ENCODE peak calls at places on chromosomes 6 and 20, in five cellular contexts. U, Z, B, V and I are unnamed samples.

GRCh38 chr6:5205877-5206840 is 54.6 kb downstream of the LYRM4 start:
- DNase-seq in B (peak), U (no peak), V (no peak), Z (no peak), I (no peak)

GRCh38 chr6:160995271-160995670 is 3.7 kb downstream of the MAP3K4 start:
- DNase-seq in Z (no peak), V (no peak), U (no peak), B (no peak), I (no peak)

GRCh38 chr20:36093025-36093803 is 61.3 kb upstream of the EPB41L1 start:
- DNase-seq in B (peak), U (no peak), V (no peak), Z (no peak), I (no peak)

GRCh38 chr6:29813066-29813465 is 14.6 kb upstream of the HLA-G start:
- DNase-seq in V (no peak), Z (no peak), U (no peak), B (no peak), I (no peak)

GRCh38 chr20:13865825-13866351 is 81.1 kb downstream of the NDUFAF5 start:
- DNase-seq in B (no peak), Z (no peak), V (no peak), U (no peak), I (peak)

GRCh38 chr6:63347599-63347998 is 27.8 kb upstream of the LGSN start:
- DNase-seq in B (peak), V (no peak), Z (no peak), U (no peak), I (peak)

GRCh38 chr20:8152183-8152582 is 20.1 kb downstream of the PLCB1 start:
- DNase-seq in V (no peak), B (peak), U (no peak), Z (no peak), I (no peak)

GRCh38 chr6:159469449-159469848 is 223.6 kb downstream of the SOD2 start:
- DNase-seq in Z (no peak), U (no peak), B (no peak), V (no peak), I (no peak)

GRCh38 chr6:43668151-43669028 is 19.2 kb downstream of the MRPS18A start:
- DNase-seq in B (peak), V (peak), U (peak), Z (peak), I (peak)

GRCh38 chr20:17226410-17227198 is at the start of gene PCSK2:
- DNase-seq in Z (peak), B (peak), U (peak), V (peak), I (peak)

GRCh38 chr20:19577692-19578091 is 180.4 kb upstream of the RIN2 start:
- DNase-seq in B (no peak), U (no peak), V (no peak), Z (no peak), I (no peak)

GRCh38 chr6:23990158-23990557 is 135.9 kb upstream of the NRSN1 start:
- DNase-seq in B (no peak), V (no peak), U (no peak), Z (no peak), I (no peak)

GRCh38 chr6:90062051-90062450 is 167.8 kb downstream of the GJA10 start:
- DNase-seq in U (no peak), V (no peak), Z (no peak), B (no peak), I (no peak)

GRCh38 chr20:43740642-43741041 is 13.8 kb upstream of the GTSF1L start:
- DNase-seq in B (no peak), Z (no peak), U (no peak), V (no peak), I (no peak)

GRCh38 chr6:18444176-18444575 is 57.0 kb downstream of the RNF144B start:
- DNase-seq in Z (no peak), V (no peak), U (no peak), B (no peak), I (no peak)

GRCh38 chr6:112879920-112880413 is 532.8 kb downstream of the RFPL4B start:
- DNase-seq in V (peak), Z (peak), U (no peak), B (peak), I (peak)

GRCh38 chr6:155301867-155302266 is 12.4 kb downstream of the TFB1M start:
- DNase-seq in U (no peak), Z (no peak), B (peak), V (no peak), I (no peak)

GRCh38 chr6:167791780-167792478 is 34.8 kb upstream of the AFDN start:
- DNase-seq in U (no peak), Z (no peak), B (no peak), V (no peak), I (no peak)

GRCh38 chr20:31870703-31871601 is 518 bp downstream of the TTLL9 start:
- DNase-seq in B (no peak), U (no peak), Z (no peak), V (no peak), I (no peak)

DNA sequence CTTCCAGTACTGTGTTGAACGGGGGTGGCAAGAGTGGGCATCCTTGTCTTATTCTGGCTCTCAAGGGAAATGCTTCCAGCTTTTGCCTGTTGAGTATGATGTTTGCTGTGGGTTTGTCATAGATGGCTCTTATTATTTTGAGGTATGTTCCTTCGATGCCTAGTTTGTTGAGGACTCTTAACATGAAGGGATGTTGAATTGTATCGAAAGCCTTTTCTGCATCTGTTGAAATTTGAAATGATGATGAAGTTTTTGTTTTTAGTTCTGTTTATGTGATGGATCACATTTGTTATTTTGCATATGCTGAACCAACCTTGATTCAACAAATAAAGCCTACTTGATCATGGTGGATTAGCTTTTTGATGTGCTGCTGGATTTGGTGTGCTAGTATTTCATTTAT is 48.0 kb downstream of the RPRD1B start:
- DNase-seq in B (no peak), V (no peak), U (no peak), Z (no peak), I (no peak)
- H2BK12ac ChIP-seq in B (no peak), V (no peak), U (no peak), Z (no peak), I (no peak)

GRCh38 chr6:149046164-149046821 is 271.2 kb upstream of the TAB2 start:
- DNase-seq in B (no peak), V (no peak), Z (no peak), U (no peak), I (no peak)
- H3K4ac ChIP-seq in B (no peak), V (no peak), Z (no peak), U (no peak), I (no peak)

DNA sequence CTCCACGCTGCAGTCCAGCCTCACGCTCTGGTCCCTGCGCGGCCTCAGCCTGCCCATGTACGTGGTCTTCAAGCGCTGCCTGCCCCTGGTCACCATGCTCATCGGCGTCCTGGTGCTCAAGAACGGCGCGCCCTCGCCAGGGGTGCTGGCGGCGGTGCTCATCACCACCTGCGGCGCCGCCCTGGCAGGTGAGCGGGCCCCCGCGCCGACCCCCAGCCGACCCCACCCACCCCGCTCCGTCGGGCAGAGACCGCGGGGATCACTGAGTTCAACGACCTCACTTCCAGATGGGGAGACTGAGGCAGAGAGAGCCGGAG is 537 bp downstream of the SLC35D3 start:
- DNase-seq in V (no peak), U (no peak), B (no peak), Z (no peak), I (no peak)
- H3K9ac ChIP-seq in V (no peak), U (peak), B (no peak), Z (no peak), I (no peak)

DNA sequence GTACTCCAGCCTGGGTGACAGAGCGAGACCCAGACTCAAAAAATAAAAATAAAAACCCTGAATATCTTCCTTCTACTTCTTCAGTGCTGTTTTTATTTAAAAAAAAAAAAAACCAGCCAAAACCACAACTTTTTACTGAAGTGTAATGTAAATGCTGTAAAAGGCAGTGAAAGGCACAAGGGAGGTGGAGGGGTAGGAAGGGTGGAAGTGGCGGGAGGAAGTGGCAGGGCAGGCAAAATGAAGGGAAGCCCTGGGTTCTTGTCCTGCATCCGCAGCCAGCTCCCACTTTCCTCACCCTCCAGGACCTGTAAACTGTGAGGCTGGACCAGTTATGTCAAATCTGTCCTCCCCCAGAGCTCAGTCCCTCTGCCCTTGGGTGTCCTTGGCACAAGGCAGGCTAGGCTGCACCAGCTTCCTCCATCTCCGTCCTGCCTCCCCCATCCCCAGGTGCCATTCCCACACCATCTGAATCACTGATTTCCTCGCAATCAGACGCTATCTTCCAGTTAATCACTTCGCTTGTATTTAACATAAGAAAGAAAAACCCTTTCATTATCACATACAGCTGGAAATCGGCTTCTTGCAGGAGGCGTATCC is 13.7 kb upstream of the PANK2 start:
- DNase-seq in B (no peak), U (no peak), Z (no peak), V (no peak), I (no peak)
- H2BK12ac ChIP-seq in B (no peak), U (no peak), Z (no peak), V (no peak), I (no peak)

GRCh38 chr6:82840571-82840970 is 225.1 kb downstream of the UBE3D start:
- DNase-seq in B (no peak), Z (no peak), U (no peak), V (no peak), I (no peak)

GRCh38 chr6:82843291-82843885 is 222.3 kb downstream of the UBE3D start:
- DNase-seq in Z (no peak), U (no peak), B (no peak), V (no peak), I (no peak)

GRCh38 chr6:82841309-82841708 is 224.3 kb downstream of the UBE3D start:
- DNase-seq in U (no peak), B (no peak), V (no peak), Z (peak), I (no peak)

GRCh38 chr6:82842721-82843120 is 222.9 kb downstream of the UBE3D start:
- DNase-seq in V (no peak), B (peak), U (no peak), Z (no peak), I (peak)
- H3K4ac ChIP-seq in V (no peak), B (no peak), U (no peak), Z (no peak), I (no peak)

GRCh38 chr6:28803337-28803709 is 120.5 kb downstream of the TRIM27 start:
- DNase-seq in U (no peak), Z (no peak), B (no peak), V (no peak), I (no peak)
- H3K9ac ChIP-seq in U (no peak), Z (peak), B (no peak), V (no peak), I (no peak)

GRCh38 chr20:41110930-41111577 is 26.3 kb upstream of the PLCG1 start:
- DNase-seq in B (no peak), Z (no peak), U (no peak), V (no peak), I (peak)
- H2BK12ac ChIP-seq in B (no peak), Z (no peak), U (no peak), V (no peak), I (no peak)

GRCh38 chr20:6739406-6739805 is 28.1 kb upstream of the BMP2 start:
- DNase-seq in V (no peak), U (no peak), Z (no peak), B (no peak), I (no peak)
- H3K4ac ChIP-seq in V (no peak), U (no peak), Z (no peak), B (no peak), I (no peak)

GRCh38 chr6:13046084-13046483 is 282.3 kb downstream of the TBC1D7 start:
- DNase-seq in U (no peak), Z (no peak), V (no peak), B (peak), I (no peak)
- H3K9ac ChIP-seq in U (no peak), Z (no peak), V (no peak), B (no peak), I (no peak)

DNA sequence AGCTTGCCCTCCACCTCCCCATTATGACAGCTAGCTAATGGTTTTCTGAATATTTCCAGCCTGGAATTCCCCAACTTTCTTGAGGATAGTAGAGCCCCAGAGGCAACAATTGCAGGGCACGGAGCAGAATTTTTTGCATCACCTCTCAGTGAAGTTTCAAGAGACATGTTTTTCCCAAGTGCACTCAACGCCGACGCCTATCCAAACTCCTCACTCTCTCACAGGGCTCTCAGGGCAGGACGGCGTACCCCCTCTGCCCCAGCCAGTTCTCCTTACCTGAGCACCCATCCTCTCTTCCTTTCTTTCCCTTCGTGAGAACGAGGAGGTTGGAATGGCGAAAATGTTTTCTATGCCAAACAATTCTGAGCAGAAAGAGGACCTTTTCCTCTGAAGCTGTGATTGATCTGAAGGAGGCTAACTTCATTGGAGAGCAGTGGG is 83.1 kb upstream of the FOXQ1 start:
- DNase-seq in B (no peak), V (no peak), U (no peak), Z (no peak), I (peak)
- H2BK12ac ChIP-seq in B (no peak), V (no peak), U (no peak), Z (no peak), I (no peak)